ENCODE peak calls at places on chromosome 1, in ten cellular contexts. T is CD8-positive, alpha-beta T cell; S is stimulated activated CD8-positive, alpha-beta memory T cell treated with anti-CD3 and anti-CD28 coated beads, Interleukin-4, amount 100 ng/mL, for 24 hours; B is pancreas; D is psoas muscle; J is left kidney; P is body of pancreas; H is ELR; X is NCI-H2029; G is neural progenitor cell. M is an unnamed sample.

GRCh38 chr1:44962729-44963128 is 23.7 kb downstream of the EIF2B3 start:
- DNase-seq in T (no peak), S (no peak), B (no peak), D (no peak), J (no peak), P (no peak), H (no peak), X (peak; percentile 86), G (no peak), M (no peak)

GRCh38 chr1:151458936-151459330 is 361 bp downstream of the POGZ start:
- DNase-seq in T (peak; percentile 75), S (peak; percentile 36), B (peak; percentile 67), D (peak; percentile 74), J (peak; percentile 89), P (peak; percentile 70), H (peak; percentile 79), X (peak; percentile 58), G (peak; percentile 89), M (peak; percentile 92)

GRCh38 chr1:177301425-177302124 is 130.8 kb downstream of the BRINP2 start:
- DNase-seq in T (no peak), S (no peak), B (no peak), D (no peak), J (no peak), P (no peak), H (no peak), X (no peak), G (no peak), M (no peak)

GRCh38 chr1:229655781-229656180 is 29.7 kb downstream of the URB2 start:
- DNase-seq in T (no peak), S (no peak), B (no peak), D (no peak), J (no peak), P (no peak), H (no peak), X (no peak), G (no peak), M (no peak)

GRCh38 chr1:151526735-151527520 is 13.2 kb upstream of the TUFT1 start:
- DNase-seq in T (no peak), S (no peak), B (no peak), D (no peak), J (no peak), P (no peak), H (no peak), X (no peak), G (no peak), M (no peak)

GRCh38 chr1:223260712-223261111 is 103.3 kb downstream of the SUSD4 start:
- DNase-seq in T (no peak), S (no peak), B (no peak), D (no peak), J (no peak), P (no peak), H (no peak), X (no peak), G (no peak), M (no peak)

GRCh38 chr1:209926045-209926444 is 12.0 kb upstream of the SYT14 start:
- DNase-seq in T (no peak), S (no peak), B (no peak), D (no peak), J (no peak), P (no peak), H (peak; percentile 88), X (peak; percentile 77), G (no peak), M (no peak)

GRCh38 chr1:100134872-100135271 is 1.9 kb downstream of the TRMT13 start:
- DNase-seq in T (no peak), S (no peak), B (no peak), D (no peak), J (no peak), P (no peak), H (peak; percentile 5), X (no peak), G (no peak), M (peak; percentile 3)

GRCh38 chr1:244210884-244211558 is 159.9 kb downstream of the ZBTB18 start:
- DNase-seq in T (no peak), S (no peak), B (peak; percentile 34), D (no peak), J (peak; percentile 43), P (peak; percentile 22), H (peak; percentile 26), X (no peak), G (peak; percentile 67), M (peak; percentile 88)

GRCh38 chr1:151523331-151523730 is 12.1 kb downstream of the CGN start:
- DNase-seq in T (no peak), S (no peak), B (no peak), D (no peak), J (peak; percentile 60), P (no peak), H (no peak), X (no peak), G (no peak), M (no peak)

GRCh38 chr1:30724175-30724574 is 790 bp upstream of the MATN1 start:
- DNase-seq in T (no peak), S (no peak), B (no peak), D (peak; percentile 2), J (no peak), P (no peak), H (peak; percentile 8), X (no peak), G (no peak), M (no peak)

GRCh38 chr1:226061793-226062557 is 541 bp upstream of the H3-3A start:
- DNase-seq in T (peak; percentile 77), S (no peak), B (peak; percentile 83), D (peak; percentile 85), J (peak; percentile 96), P (peak; percentile 81), H (peak; percentile 85), X (peak; percentile 57), G (peak; percentile 91), M (peak; percentile 89)

GRCh38 chr1:180933141-180933540 is 20.4 kb downstream of the KIAA1614 start:
- DNase-seq in T (no peak), S (no peak), B (no peak), D (no peak), J (no peak), P (no peak), H (peak; percentile 21), X (no peak), G (no peak), M (peak; percentile 85)

GRCh38 chr1:17148950-17149608 is 29.8 kb upstream of the PADI2 start:
- DNase-seq in T (no peak), S (no peak), B (no peak), D (no peak), J (peak; percentile 56), P (no peak), H (no peak), X (no peak), G (no peak), M (no peak)

GRCh38 chr1:39574646-39575045 is 1.9 kb downstream of the PABPC4 start:
- DNase-seq in T (no peak), S (no peak), B (no peak), D (no peak), J (peak; percentile 50), P (peak; percentile 51), H (peak; percentile 54), X (peak; percentile 70), G (no peak), M (peak; percentile 31)

GRCh38 chr1:32539584-32540571 is 651 bp downstream of the ZBTB8A start:
- DNase-seq in T (no peak), S (no peak), B (peak; percentile 27), D (peak; percentile 29), J (peak; percentile 81), P (peak; percentile 28), H (peak; percentile 69), X (no peak), G (peak; percentile 89), M (peak; percentile 58)

GRCh38 chr1:29753244-29753643 is 516.9 kb downstream of the PTPRU start:
- DNase-seq in T (peak; percentile 23), S (no peak), B (no peak), D (no peak), J (no peak), P (no peak), H (no peak), X (no peak), G (no peak), M (no peak)

GRCh38 chr1:26059906-26060305 is 7.5 kb downstream of the TRIM63 start:
- DNase-seq in T (no peak), S (no peak), B (no peak), D (no peak), J (peak; percentile 48), P (no peak), H (no peak), X (no peak), G (no peak), M (no peak)

GRCh38 chr1:201140235-201140940 is 13.4 kb upstream of the ASCL5 start:
- DNase-seq in T (no peak), S (no peak), B (no peak), D (no peak), J (no peak), P (no peak), H (no peak), X (no peak), G (peak; percentile 33), M (no peak)

GRCh38 chr1:181104790-181105133 is 16.3 kb downstream of the IER5 start:
- DNase-seq in T (no peak), S (peak; percentile 9), B (no peak), D (peak; percentile 60), J (no peak), P (peak; percentile 30), H (no peak), X (no peak), G (peak; percentile 91), M (peak; percentile 88)

GRCh38 chr1:17136145-17136544 is 16.9 kb upstream of the PADI2 start:
- DNase-seq in T (no peak), S (no peak), B (no peak), D (no peak), J (no peak), P (no peak), H (no peak), X (no peak), G (no peak), M (no peak)

GRCh38 chr1:27509127-27510080 is 19.4 kb upstream of the WASF2 start:
- DNase-seq in T (no peak), S (no peak), B (no peak), D (no peak), J (peak; percentile 71), P (no peak), H (no peak), X (no peak), G (no peak), M (no peak)

GRCh38 chr1:25338188-25338981 is at the start of gene TMEM50A:
- DNase-seq in T (peak; percentile 95), S (peak; percentile 82), B (peak; percentile 92), D (peak; percentile 91), J (peak; percentile 96), P (peak; percentile 90), H (peak; percentile 88), X (peak; percentile 63), G (peak; percentile 91), M (peak; percentile 96)

GRCh38 chr1:96538001-96538649 is 183.5 kb upstream of the PTBP2 start:
- DNase-seq in T (no peak), S (no peak), B (no peak), D (no peak), J (peak; percentile 17), P (no peak), H (peak; percentile 47), X (peak; percentile 88), G (no peak), M (peak; percentile 46)

GRCh38 chr1:210792703-210793102 is 341.2 kb downstream of the KCNH1 start:
- DNase-seq in T (no peak), S (no peak), B (no peak), D (no peak), J (no peak), P (no peak), H (peak; percentile 83), X (no peak), G (no peak), M (peak; percentile 73)

GRCh38 chr1:69510026-69510425 is 57.7 kb upstream of the LRRC7 start:
- DNase-seq in T (no peak), S (no peak), B (no peak), D (no peak), J (no peak), P (no peak), H (no peak), X (no peak), G (no peak), M (no peak)

GRCh38 chr1:40389871-40390560 is 16.5 kb downstream of the SMAP2 start:
- DNase-seq in T (no peak), S (no peak), B (peak; percentile 34), D (no peak), J (no peak), P (peak; percentile 49), H (no peak), X (no peak), G (no peak), M (no peak)

GRCh38 chr1:225484657-225485606 is 57.1 kb upstream of the LBR start:
- DNase-seq in T (no peak), S (no peak), B (no peak), D (no peak), J (no peak), P (no peak), H (no peak), X (no peak), G (no peak), M (no peak)